ENCODE peak calls at places on chromosomes 4 and X, in ten cellular contexts. V is BE2C, R is Peyer's patch, H is AG09309, E is left lung, B is sigmoid colon, Q is transverse colon, Z is IMR-90, X is ovary, I is tibial artery. D is an unnamed sample.

GRCh38 chr4:125658773-125659172 is 344.0 kb downstream of the FAT4 start:
- DNase-seq in V (no peak), R (no peak), H (no peak), E (no peak), B (no peak), Q (no peak), Z (no peak), X (no peak), I (no peak), D (no peak)

GRCh38 chr4:27148211-27148895 is 287.7 kb downstream of the STIM2 start:
- DNase-seq in V (no peak), R (no peak), H (no peak), E (no peak), B (no peak), Q (no peak), Z (no peak), X (no peak), I (no peak), D (no peak)

GRCh38 chrX:153777261-153778090 is 3.4 kb upstream of the SRPK3 start:
- DNase-seq in V (peak), R (no peak), H (no peak), E (no peak), B (no peak), Q (no peak), Z (no peak), X (peak), I (no peak), D (no peak)

GRCh38 chrX:92247076-92247475 is 467.9 kb downstream of the PCDH11X start:
- DNase-seq in V (no peak), R (no peak), H (no peak), E (no peak), B (no peak), Q (no peak), Z (peak), X (no peak), I (no peak), D (no peak)

GRCh38 chr4:186771624-186772023 is 48.0 kb upstream of the FAT1 start:
- DNase-seq in V (no peak), R (no peak), H (no peak), E (no peak), B (no peak), Q (no peak), Z (peak), X (no peak), I (no peak), D (no peak)

GRCh38 chrX:45749375-45749774 is 548.7 kb upstream of the DIPK2B start:
- DNase-seq in V (no peak), R (no peak), H (no peak), E (no peak), B (no peak), Q (no peak), Z (no peak), X (no peak), I (no peak), D (no peak)

GRCh38 chrX:9899640-9900075 is 67.5 kb upstream of the CLDN34 start:
- DNase-seq in V (no peak), R (no peak), H (peak), E (no peak), B (peak), Q (no peak), Z (peak), X (no peak), I (no peak), D (no peak)

GRCh38 chr4:40251366-40251765 is 54.5 kb downstream of the RHOH start:
- DNase-seq in V (no peak), R (no peak), H (no peak), E (no peak), B (no peak), Q (no peak), Z (no peak), X (no peak), I (no peak), D (no peak)

DNA sequence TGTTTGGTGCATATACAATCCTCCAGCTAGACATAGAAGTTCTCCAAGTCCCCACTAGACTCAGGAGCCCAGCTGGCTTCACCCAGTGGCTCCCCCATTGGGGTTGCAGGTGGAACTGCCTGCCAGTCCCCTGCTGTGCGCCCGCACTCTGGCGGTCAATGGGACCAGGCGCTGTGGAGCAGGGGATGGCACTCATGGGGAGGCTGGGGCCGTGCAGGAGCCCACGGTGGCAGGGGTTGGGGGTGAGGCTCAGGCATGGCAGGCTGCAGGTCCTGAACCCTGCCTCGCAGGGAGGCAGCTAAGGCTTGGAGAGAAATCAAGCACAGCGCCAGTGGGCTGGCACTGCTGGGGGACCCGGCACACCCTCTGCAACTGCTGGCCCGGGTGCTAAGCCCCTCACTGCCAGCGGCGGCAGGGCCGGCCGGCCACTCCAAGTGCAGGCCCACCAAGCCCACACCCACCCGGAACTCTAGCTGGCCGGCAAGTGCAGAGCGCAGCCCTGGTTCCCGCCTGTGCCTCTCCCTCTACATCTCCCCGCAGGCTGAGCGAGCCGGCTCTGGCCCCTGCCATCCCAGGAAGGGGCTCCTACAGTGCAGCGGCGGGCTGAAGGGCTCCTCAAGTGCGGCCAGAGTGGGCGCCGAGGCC is 12.7 kb upstream of the TMPRSS11D start:
- DNase-seq in V (no peak), R (no peak), H (no peak), E (no peak), B (no peak), Q (no peak), Z (no peak), X (no peak), I (no peak), D (no peak)
- H3K4me3 ChIP-seq in V (no peak), R (no peak), H (no peak), E (no peak), B (no peak), Q (no peak), Z (no peak), X (no peak), I (no peak), D (no peak)

DNA sequence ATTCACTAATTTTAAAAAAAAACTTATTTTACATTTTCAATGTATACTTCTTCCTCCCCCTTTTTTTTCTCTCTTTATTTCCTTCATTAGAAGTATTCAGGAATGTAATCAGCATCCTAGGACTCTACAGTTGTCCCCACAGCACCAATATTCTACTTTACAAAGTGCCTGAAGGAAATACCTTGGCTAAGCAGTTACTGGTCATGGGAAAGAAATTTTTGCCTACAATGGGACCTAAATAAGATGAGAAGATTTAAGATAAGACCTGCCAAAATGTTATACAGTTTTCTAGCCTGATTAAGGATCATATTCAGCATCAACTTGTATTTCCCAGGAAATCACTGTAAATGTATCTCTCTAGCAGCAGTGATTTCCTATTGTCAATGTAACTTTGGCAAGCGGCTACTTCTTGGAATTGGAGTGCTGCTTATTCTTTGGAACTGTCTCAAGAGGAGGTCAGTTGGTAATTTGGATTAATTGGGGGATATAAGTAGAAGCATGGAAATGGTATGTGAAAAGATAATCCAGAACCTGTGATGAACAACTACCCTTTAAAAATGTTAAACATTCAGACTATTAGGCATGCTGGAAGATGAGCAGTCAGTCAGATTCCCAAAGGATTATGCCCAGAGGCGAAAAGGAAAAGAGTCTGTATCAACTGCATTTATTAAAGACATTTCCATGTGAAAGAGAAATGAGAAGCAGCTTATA is 62.7 kb downstream of the SEC24D start:
- DNase-seq in V (no peak), R (no peak), H (no peak), E (no peak), B (no peak), Q (no peak), Z (no peak), X (no peak), I (no peak), D (no peak)
- TF ChIP-seq CTCF in V (no peak), R (no peak), H (no peak), E (no peak), B (no peak), Q (no peak), Z (no peak), X (no peak), I (no peak), D (no peak)

GRCh38 chr4:81495308-81495707 is 23.6 kb upstream of the RASGEF1B start:
- DNase-seq in V (no peak), R (no peak), H (no peak), E (no peak), B (no peak), Q (no peak), Z (no peak), X (no peak), I (no peak), D (no peak)
- H3K4me3 ChIP-seq in V (no peak), R (no peak), H (no peak), E (no peak), B (no peak), Q (no peak), Z (no peak), X (no peak), I (no peak), D (no peak)

DNA sequence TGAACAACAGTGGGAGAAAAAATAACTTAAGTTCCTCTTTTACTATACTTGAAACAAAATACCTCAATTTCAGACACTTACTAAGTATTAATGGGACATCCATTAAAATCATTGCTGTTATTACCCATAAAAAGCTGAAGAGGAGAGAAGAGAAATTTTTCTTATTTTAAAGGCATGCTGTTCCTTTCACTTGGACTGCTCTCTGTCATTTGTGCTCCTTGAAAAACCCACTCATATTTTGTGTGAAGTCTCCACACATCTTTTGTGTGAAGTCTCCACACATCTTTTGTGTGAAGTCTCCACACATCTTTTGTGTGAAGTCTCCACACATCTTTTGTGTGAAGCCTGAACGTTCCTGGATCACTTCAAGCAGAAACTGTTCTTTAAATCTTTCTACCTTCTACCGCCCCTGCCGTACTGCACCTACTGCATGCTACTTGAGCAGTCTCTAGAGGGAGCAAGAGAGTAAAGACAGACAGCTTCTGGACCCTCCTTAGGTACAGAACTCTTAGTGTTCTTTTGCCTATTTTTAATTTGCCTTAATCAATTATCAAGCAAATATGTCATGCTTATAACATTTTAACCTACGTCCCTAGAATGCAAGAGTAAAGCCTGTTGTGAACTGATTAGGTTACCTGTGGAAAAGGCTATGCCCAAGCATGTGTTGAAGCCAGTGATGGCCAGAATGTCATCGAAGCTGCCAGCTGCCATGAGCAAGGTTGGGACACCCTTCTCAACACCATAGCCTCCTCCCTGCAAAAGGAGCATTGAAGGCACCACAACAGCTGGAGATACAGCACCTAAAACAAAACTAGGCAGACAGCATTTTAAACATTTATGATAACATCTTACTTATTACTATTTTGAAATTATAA is 27.1 kb upstream of the SLC9B1 start:
- DNase-seq in V (peak), R (peak), H (no peak), E (no peak), B (no peak), Q (peak), Z (peak), X (no peak), I (no peak), D (peak)
- TF ChIP-seq CTCF in V (peak), R (peak), H (peak), E (peak), B (peak), Q (peak), Z (peak), X (peak), I (peak), D (peak)

DNA sequence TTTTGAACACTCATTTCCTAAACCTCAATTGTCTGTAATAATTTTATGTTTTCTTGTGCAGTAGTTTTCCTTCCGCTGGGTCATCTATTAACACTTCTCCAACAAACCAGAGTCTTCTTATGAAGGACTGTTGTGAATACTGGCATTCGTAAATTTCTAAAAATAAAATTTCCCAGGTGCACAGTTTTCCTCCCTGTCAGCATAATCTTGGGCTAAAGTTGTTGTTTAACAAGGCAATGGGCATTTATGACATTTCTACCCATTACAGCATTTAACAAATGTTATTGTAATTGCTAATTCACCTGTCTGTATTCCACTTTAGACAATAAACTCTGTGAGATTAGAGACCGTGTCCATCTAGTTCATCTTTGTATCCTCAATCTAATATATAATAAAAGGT is 1.2 kb downstream of the SCFD2 start:
- DNase-seq in V (no peak), R (no peak), H (no peak), E (no peak), B (no peak), Q (no peak), Z (no peak), X (no peak), I (no peak), D (no peak)
- H3K4me3 ChIP-seq in V (peak), R (peak), H (peak), E (peak), B (peak), Q (no peak), Z (peak), X (peak), I (peak), D (peak)

GRCh38 chr4:5433196-5433595 is 275.2 kb downstream of the EVC2 start:
- DNase-seq in V (no peak), R (no peak), H (no peak), E (no peak), B (no peak), Q (no peak), Z (no peak), X (no peak), I (no peak), D (no peak)
- TF ChIP-seq CTCF in V (no peak), R (no peak), H (no peak), E (no peak), B (no peak), Q (no peak), Z (no peak), X (no peak), I (no peak), D (no peak)

GRCh38 chr4:79626102-79626501 is 218.1 kb upstream of the GK2 start:
- DNase-seq in V (no peak), R (no peak), H (no peak), E (no peak), B (no peak), Q (no peak), Z (no peak), X (no peak), I (no peak), D (no peak)
- H3K4me3 ChIP-seq in V (no peak), R (no peak), H (no peak), E (no peak), B (no peak), Q (no peak), Z (no peak), X (no peak), I (peak), D (no peak)

GRCh38 chrX:100424012-100424411 is 13.9 kb upstream of the PCDH19 start:
- DNase-seq in V (no peak), R (no peak), H (no peak), E (no peak), B (no peak), Q (no peak), Z (no peak), X (no peak), I (no peak), D (no peak)
- TF ChIP-seq CTCF in V (peak), R (no peak), H (no peak), E (no peak), B (no peak), Q (no peak), Z (no peak), X (no peak), I (no peak), D (peak)

GRCh38 chr4:21827575-21827974 is 121.0 kb downstream of the KCNIP4 start:
- DNase-seq in V (no peak), R (no peak), H (peak), E (no peak), B (no peak), Q (no peak), Z (peak), X (no peak), I (no peak), D (no peak)
- H3K4me3 ChIP-seq in V (no peak), R (no peak), H (no peak), E (no peak), B (no peak), Q (no peak), Z (no peak), X (no peak), I (no peak), D (no peak)

D was measured in epithelial cell of proximal tubule.